ENCODE peak calls at places on chromosomes 7 and 10, in ten cellular contexts. One of them, this sample, is unnamed.

GRCh38 chr7:112452102-112452888 is 2.0 kb downstream of the IFRD1 start:
- DNase-seq in CD8-positive, alpha-beta T cell: no peak
- DNase-seq in stimulated activated effector memory CD8-positive, alpha-beta T cell treated with anti-CD3 and anti-CD28 coated beads, Interleukin-12 subunit alpha, Interleukin-12 subunit beta, amount 100 ng/mL, for 72 hours: no peak
- DNase-seq in activated naive CD4-positive, alpha-beta T cell treated with anti-CD3 and anti-CD28 coated beads, Interleukin-2, amount 10 ng/mL, durations not matched to agents 7 days and 5 days: no peak
- DNase-seq in H7: no peak
- DNase-seq in non-pigmented ciliary epithelial cell: no peak
- DNase-seq in fibroblast of the aortic adventitia: peak
- DNase-seq in glomerular endothelial cell: no peak
- DNase-seq in nephron progenitor cell: peak
- DNase-seq in endodermal cell: peak
- DNase-seq in this sample: no peak

GRCh38 chr7:500521-501420 is 18.9 kb downstream of the PDGFA start:
- DNase-seq in CD8-positive, alpha-beta T cell: no peak
- DNase-seq in stimulated activated effector memory CD8-positive, alpha-beta T cell treated with anti-CD3 and anti-CD28 coated beads, Interleukin-12 subunit alpha, Interleukin-12 subunit beta, amount 100 ng/mL, for 72 hours: no peak
- DNase-seq in activated naive CD4-positive, alpha-beta T cell treated with anti-CD3 and anti-CD28 coated beads, Interleukin-2, amount 10 ng/mL, durations not matched to agents 7 days and 5 days: no peak
- DNase-seq in H7: no peak
- DNase-seq in non-pigmented ciliary epithelial cell: no peak
- DNase-seq in fibroblast of the aortic adventitia: no peak
- DNase-seq in glomerular endothelial cell: no peak
- DNase-seq in nephron progenitor cell: no peak
- DNase-seq in endodermal cell: no peak
- DNase-seq in this sample: no peak

GRCh38 chr10:70191906-70192305 is 21.6 kb upstream of the SAR1A start:
- DNase-seq in CD8-positive, alpha-beta T cell: no peak
- DNase-seq in stimulated activated effector memory CD8-positive, alpha-beta T cell treated with anti-CD3 and anti-CD28 coated beads, Interleukin-12 subunit alpha, Interleukin-12 subunit beta, amount 100 ng/mL, for 72 hours: no peak
- DNase-seq in activated naive CD4-positive, alpha-beta T cell treated with anti-CD3 and anti-CD28 coated beads, Interleukin-2, amount 10 ng/mL, durations not matched to agents 7 days and 5 days: no peak
- DNase-seq in H7: no peak
- DNase-seq in non-pigmented ciliary epithelial cell: peak
- DNase-seq in fibroblast of the aortic adventitia: peak
- DNase-seq in glomerular endothelial cell: no peak
- DNase-seq in nephron progenitor cell: no peak
- DNase-seq in endodermal cell: no peak
- DNase-seq in this sample: no peak

GRCh38 chr7:56107954-56108258 is 1.6 kb upstream of the CHCHD2 start:
- DNase-seq in CD8-positive, alpha-beta T cell: no peak
- DNase-seq in stimulated activated effector memory CD8-positive, alpha-beta T cell treated with anti-CD3 and anti-CD28 coated beads, Interleukin-12 subunit alpha, Interleukin-12 subunit beta, amount 100 ng/mL, for 72 hours: no peak
- DNase-seq in activated naive CD4-positive, alpha-beta T cell treated with anti-CD3 and anti-CD28 coated beads, Interleukin-2, amount 10 ng/mL, durations not matched to agents 7 days and 5 days: no peak
- DNase-seq in H7: no peak
- DNase-seq in non-pigmented ciliary epithelial cell: no peak
- DNase-seq in fibroblast of the aortic adventitia: no peak
- DNase-seq in glomerular endothelial cell: no peak
- DNase-seq in nephron progenitor cell: no peak
- DNase-seq in endodermal cell: no peak
- DNase-seq in this sample: no peak

GRCh38 chr7:82247814-82248433 is 195.7 kb downstream of the CACNA2D1 start:
- DNase-seq in CD8-positive, alpha-beta T cell: no peak
- DNase-seq in stimulated activated effector memory CD8-positive, alpha-beta T cell treated with anti-CD3 and anti-CD28 coated beads, Interleukin-12 subunit alpha, Interleukin-12 subunit beta, amount 100 ng/mL, for 72 hours: no peak
- DNase-seq in activated naive CD4-positive, alpha-beta T cell treated with anti-CD3 and anti-CD28 coated beads, Interleukin-2, amount 10 ng/mL, durations not matched to agents 7 days and 5 days: no peak
- DNase-seq in H7: peak
- DNase-seq in non-pigmented ciliary epithelial cell: no peak
- DNase-seq in fibroblast of the aortic adventitia: peak
- DNase-seq in glomerular endothelial cell: no peak
- DNase-seq in nephron progenitor cell: no peak
- DNase-seq in endodermal cell: no peak
- DNase-seq in this sample: no peak

GRCh38 chr10:90985301-90985700 is 64.4 kb upstream of the ANKRD1 start:
- DNase-seq in CD8-positive, alpha-beta T cell: no peak
- DNase-seq in stimulated activated effector memory CD8-positive, alpha-beta T cell treated with anti-CD3 and anti-CD28 coated beads, Interleukin-12 subunit alpha, Interleukin-12 subunit beta, amount 100 ng/mL, for 72 hours: no peak
- DNase-seq in activated naive CD4-positive, alpha-beta T cell treated with anti-CD3 and anti-CD28 coated beads, Interleukin-2, amount 10 ng/mL, durations not matched to agents 7 days and 5 days: no peak
- DNase-seq in H7: no peak
- DNase-seq in non-pigmented ciliary epithelial cell: no peak
- DNase-seq in fibroblast of the aortic adventitia: no peak
- DNase-seq in glomerular endothelial cell: no peak
- DNase-seq in nephron progenitor cell: no peak
- DNase-seq in endodermal cell: no peak
- DNase-seq in this sample: no peak

GRCh38 chr10:13162013-13162364 is 631 bp downstream of the MCM10 start:
- DNase-seq in CD8-positive, alpha-beta T cell: no peak
- DNase-seq in stimulated activated effector memory CD8-positive, alpha-beta T cell treated with anti-CD3 and anti-CD28 coated beads, Interleukin-12 subunit alpha, Interleukin-12 subunit beta, amount 100 ng/mL, for 72 hours: no peak
- DNase-seq in activated naive CD4-positive, alpha-beta T cell treated with anti-CD3 and anti-CD28 coated beads, Interleukin-2, amount 10 ng/mL, durations not matched to agents 7 days and 5 days: no peak
- DNase-seq in H7: peak
- DNase-seq in non-pigmented ciliary epithelial cell: no peak
- DNase-seq in fibroblast of the aortic adventitia: no peak
- DNase-seq in glomerular endothelial cell: no peak
- DNase-seq in nephron progenitor cell: peak
- DNase-seq in endodermal cell: no peak
- DNase-seq in this sample: no peak

GRCh38 chr7:66732439-66732838 is 8.1 kb upstream of the RABGEF1 start:
- DNase-seq in CD8-positive, alpha-beta T cell: no peak
- DNase-seq in stimulated activated effector memory CD8-positive, alpha-beta T cell treated with anti-CD3 and anti-CD28 coated beads, Interleukin-12 subunit alpha, Interleukin-12 subunit beta, amount 100 ng/mL, for 72 hours: no peak
- DNase-seq in activated naive CD4-positive, alpha-beta T cell treated with anti-CD3 and anti-CD28 coated beads, Interleukin-2, amount 10 ng/mL, durations not matched to agents 7 days and 5 days: no peak
- DNase-seq in H7: no peak
- DNase-seq in non-pigmented ciliary epithelial cell: no peak
- DNase-seq in fibroblast of the aortic adventitia: no peak
- DNase-seq in glomerular endothelial cell: no peak
- DNase-seq in nephron progenitor cell: no peak
- DNase-seq in endodermal cell: no peak
- DNase-seq in this sample: no peak

GRCh38 chr7:158783595-158783994 is 45.7 kb downstream of the ESYT2 start:
- DNase-seq in CD8-positive, alpha-beta T cell: no peak
- DNase-seq in stimulated activated effector memory CD8-positive, alpha-beta T cell treated with anti-CD3 and anti-CD28 coated beads, Interleukin-12 subunit alpha, Interleukin-12 subunit beta, amount 100 ng/mL, for 72 hours: no peak
- DNase-seq in activated naive CD4-positive, alpha-beta T cell treated with anti-CD3 and anti-CD28 coated beads, Interleukin-2, amount 10 ng/mL, durations not matched to agents 7 days and 5 days: peak
- DNase-seq in H7: no peak
- DNase-seq in non-pigmented ciliary epithelial cell: no peak
- DNase-seq in fibroblast of the aortic adventitia: no peak
- DNase-seq in glomerular endothelial cell: no peak
- DNase-seq in nephron progenitor cell: no peak
- DNase-seq in endodermal cell: no peak
- DNase-seq in this sample: no peak

GRCh38 chr7:129066290-129067131 is 11.6 kb upstream of the TNPO3 start:
- DNase-seq in CD8-positive, alpha-beta T cell: no peak
- DNase-seq in stimulated activated effector memory CD8-positive, alpha-beta T cell treated with anti-CD3 and anti-CD28 coated beads, Interleukin-12 subunit alpha, Interleukin-12 subunit beta, amount 100 ng/mL, for 72 hours: no peak
- DNase-seq in activated naive CD4-positive, alpha-beta T cell treated with anti-CD3 and anti-CD28 coated beads, Interleukin-2, amount 10 ng/mL, durations not matched to agents 7 days and 5 days: no peak
- DNase-seq in H7: peak
- DNase-seq in non-pigmented ciliary epithelial cell: no peak
- DNase-seq in fibroblast of the aortic adventitia: peak
- DNase-seq in glomerular endothelial cell: no peak
- DNase-seq in nephron progenitor cell: peak
- DNase-seq in endodermal cell: peak
- DNase-seq in this sample: no peak

GRCh38 chr10:129673292-129673691 is 206.3 kb downstream of the MGMT start:
- DNase-seq in CD8-positive, alpha-beta T cell: no peak
- DNase-seq in stimulated activated effector memory CD8-positive, alpha-beta T cell treated with anti-CD3 and anti-CD28 coated beads, Interleukin-12 subunit alpha, Interleukin-12 subunit beta, amount 100 ng/mL, for 72 hours: no peak
- DNase-seq in activated naive CD4-positive, alpha-beta T cell treated with anti-CD3 and anti-CD28 coated beads, Interleukin-2, amount 10 ng/mL, durations not matched to agents 7 days and 5 days: no peak
- DNase-seq in H7: no peak
- DNase-seq in non-pigmented ciliary epithelial cell: no peak
- DNase-seq in fibroblast of the aortic adventitia: no peak
- DNase-seq in glomerular endothelial cell: no peak
- DNase-seq in nephron progenitor cell: no peak
- DNase-seq in endodermal cell: no peak
- DNase-seq in this sample: no peak

GRCh38 chr10:28722065-28722803 is 44.9 kb downstream of the BAMBI start:
- DNase-seq in CD8-positive, alpha-beta T cell: no peak
- DNase-seq in stimulated activated effector memory CD8-positive, alpha-beta T cell treated with anti-CD3 and anti-CD28 coated beads, Interleukin-12 subunit alpha, Interleukin-12 subunit beta, amount 100 ng/mL, for 72 hours: no peak
- DNase-seq in activated naive CD4-positive, alpha-beta T cell treated with anti-CD3 and anti-CD28 coated beads, Interleukin-2, amount 10 ng/mL, durations not matched to agents 7 days and 5 days: no peak
- DNase-seq in H7: peak
- DNase-seq in non-pigmented ciliary epithelial cell: no peak
- DNase-seq in fibroblast of the aortic adventitia: peak
- DNase-seq in glomerular endothelial cell: no peak
- DNase-seq in nephron progenitor cell: peak
- DNase-seq in endodermal cell: peak
- DNase-seq in this sample: no peak

GRCh38 chr7:128363261-128363721 is 1.8 kb upstream of the PRRT4 start:
- DNase-seq in CD8-positive, alpha-beta T cell: no peak
- DNase-seq in stimulated activated effector memory CD8-positive, alpha-beta T cell treated with anti-CD3 and anti-CD28 coated beads, Interleukin-12 subunit alpha, Interleukin-12 subunit beta, amount 100 ng/mL, for 72 hours: no peak
- DNase-seq in activated naive CD4-positive, alpha-beta T cell treated with anti-CD3 and anti-CD28 coated beads, Interleukin-2, amount 10 ng/mL, durations not matched to agents 7 days and 5 days: no peak
- DNase-seq in H7: no peak
- DNase-seq in non-pigmented ciliary epithelial cell: no peak
- DNase-seq in fibroblast of the aortic adventitia: no peak
- DNase-seq in glomerular endothelial cell: no peak
- DNase-seq in nephron progenitor cell: no peak
- DNase-seq in endodermal cell: no peak
- DNase-seq in this sample: no peak

GRCh38 chr7:135174941-135175340 is 4.4 kb upstream of the CYREN start:
- DNase-seq in CD8-positive, alpha-beta T cell: no peak
- DNase-seq in stimulated activated effector memory CD8-positive, alpha-beta T cell treated with anti-CD3 and anti-CD28 coated beads, Interleukin-12 subunit alpha, Interleukin-12 subunit beta, amount 100 ng/mL, for 72 hours: no peak
- DNase-seq in activated naive CD4-positive, alpha-beta T cell treated with anti-CD3 and anti-CD28 coated beads, Interleukin-2, amount 10 ng/mL, durations not matched to agents 7 days and 5 days: no peak
- DNase-seq in H7: no peak
- DNase-seq in non-pigmented ciliary epithelial cell: no peak
- DNase-seq in fibroblast of the aortic adventitia: no peak
- DNase-seq in glomerular endothelial cell: no peak
- DNase-seq in nephron progenitor cell: no peak
- DNase-seq in endodermal cell: no peak
- DNase-seq in this sample: no peak

GRCh38 chr10:67722113-67722512 is 26.1 kb upstream of the CTNNA3 start:
- DNase-seq in CD8-positive, alpha-beta T cell: no peak
- DNase-seq in stimulated activated effector memory CD8-positive, alpha-beta T cell treated with anti-CD3 and anti-CD28 coated beads, Interleukin-12 subunit alpha, Interleukin-12 subunit beta, amount 100 ng/mL, for 72 hours: no peak
- DNase-seq in activated naive CD4-positive, alpha-beta T cell treated with anti-CD3 and anti-CD28 coated beads, Interleukin-2, amount 10 ng/mL, durations not matched to agents 7 days and 5 days: no peak
- DNase-seq in H7: no peak
- DNase-seq in non-pigmented ciliary epithelial cell: no peak
- DNase-seq in fibroblast of the aortic adventitia: no peak
- DNase-seq in glomerular endothelial cell: no peak
- DNase-seq in nephron progenitor cell: no peak
- DNase-seq in endodermal cell: no peak
- DNase-seq in this sample: no peak

GRCh38 chr7:40584667-40585433 is 450.0 kb downstream of the SUGCT start:
- DNase-seq in CD8-positive, alpha-beta T cell: no peak
- DNase-seq in stimulated activated effector memory CD8-positive, alpha-beta T cell treated with anti-CD3 and anti-CD28 coated beads, Interleukin-12 subunit alpha, Interleukin-12 subunit beta, amount 100 ng/mL, for 72 hours: no peak
- DNase-seq in activated naive CD4-positive, alpha-beta T cell treated with anti-CD3 and anti-CD28 coated beads, Interleukin-2, amount 10 ng/mL, durations not matched to agents 7 days and 5 days: no peak
- DNase-seq in H7: no peak
- DNase-seq in non-pigmented ciliary epithelial cell: no peak
- DNase-seq in fibroblast of the aortic adventitia: no peak
- DNase-seq in glomerular endothelial cell: no peak
- DNase-seq in nephron progenitor cell: no peak
- DNase-seq in endodermal cell: no peak
- DNase-seq in this sample: no peak

GRCh38 chr7:102469972-102470825 is 5.4 kb downstream of the LRWD1 start:
- DNase-seq in CD8-positive, alpha-beta T cell: no peak
- DNase-seq in stimulated activated effector memory CD8-positive, alpha-beta T cell treated with anti-CD3 and anti-CD28 coated beads, Interleukin-12 subunit alpha, Interleukin-12 subunit beta, amount 100 ng/mL, for 72 hours: no peak
- DNase-seq in activated naive CD4-positive, alpha-beta T cell treated with anti-CD3 and anti-CD28 coated beads, Interleukin-2, amount 10 ng/mL, durations not matched to agents 7 days and 5 days: no peak
- DNase-seq in H7: no peak
- DNase-seq in non-pigmented ciliary epithelial cell: no peak
- DNase-seq in fibroblast of the aortic adventitia: no peak
- DNase-seq in glomerular endothelial cell: no peak
- DNase-seq in nephron progenitor cell: peak
- DNase-seq in endodermal cell: no peak
- DNase-seq in this sample: no peak

GRCh38 chr10:97335188-97335619 is 675 bp upstream of the FRAT2 start:
- DNase-seq in CD8-positive, alpha-beta T cell: no peak
- DNase-seq in stimulated activated effector memory CD8-positive, alpha-beta T cell treated with anti-CD3 and anti-CD28 coated beads, Interleukin-12 subunit alpha, Interleukin-12 subunit beta, amount 100 ng/mL, for 72 hours: no peak
- DNase-seq in activated naive CD4-positive, alpha-beta T cell treated with anti-CD3 and anti-CD28 coated beads, Interleukin-2, amount 10 ng/mL, durations not matched to agents 7 days and 5 days: peak
- DNase-seq in H7: peak
- DNase-seq in non-pigmented ciliary epithelial cell: no peak
- DNase-seq in fibroblast of the aortic adventitia: no peak
- DNase-seq in glomerular endothelial cell: no peak
- DNase-seq in nephron progenitor cell: peak
- DNase-seq in endodermal cell: peak
- DNase-seq in this sample: no peak

GRCh38 chr10:59435707-59436106 is 73.4 kb upstream of the FAM13C start:
- DNase-seq in CD8-positive, alpha-beta T cell: no peak
- DNase-seq in stimulated activated effector memory CD8-positive, alpha-beta T cell treated with anti-CD3 and anti-CD28 coated beads, Interleukin-12 subunit alpha, Interleukin-12 subunit beta, amount 100 ng/mL, for 72 hours: no peak
- DNase-seq in activated naive CD4-positive, alpha-beta T cell treated with anti-CD3 and anti-CD28 coated beads, Interleukin-2, amount 10 ng/mL, durations not matched to agents 7 days and 5 days: no peak
- DNase-seq in H7: no peak
- DNase-seq in non-pigmented ciliary epithelial cell: no peak
- DNase-seq in fibroblast of the aortic adventitia: peak
- DNase-seq in glomerular endothelial cell: no peak
- DNase-seq in nephron progenitor cell: no peak
- DNase-seq in endodermal cell: peak
- DNase-seq in this sample: no peak

GRCh38 chr10:43082087-43082486 is 5.2 kb downstream of the RET start:
- DNase-seq in CD8-positive, alpha-beta T cell: no peak
- DNase-seq in stimulated activated effector memory CD8-positive, alpha-beta T cell treated with anti-CD3 and anti-CD28 coated beads, Interleukin-12 subunit alpha, Interleukin-12 subunit beta, amount 100 ng/mL, for 72 hours: no peak
- DNase-seq in activated naive CD4-positive, alpha-beta T cell treated with anti-CD3 and anti-CD28 coated beads, Interleukin-2, amount 10 ng/mL, durations not matched to agents 7 days and 5 days: no peak
- DNase-seq in H7: no peak
- DNase-seq in non-pigmented ciliary epithelial cell: no peak
- DNase-seq in fibroblast of the aortic adventitia: no peak
- DNase-seq in glomerular endothelial cell: no peak
- DNase-seq in nephron progenitor cell: no peak
- DNase-seq in endodermal cell: no peak
- DNase-seq in this sample: no peak

GRCh38 chr10:130230036-130230435 is 93.8 kb downstream of the GLRX3 start:
- DNase-seq in CD8-positive, alpha-beta T cell: peak
- DNase-seq in stimulated activated effector memory CD8-positive, alpha-beta T cell treated with anti-CD3 and anti-CD28 coated beads, Interleukin-12 subunit alpha, Interleukin-12 subunit beta, amount 100 ng/mL, for 72 hours: no peak
- DNase-seq in activated naive CD4-positive, alpha-beta T cell treated with anti-CD3 and anti-CD28 coated beads, Interleukin-2, amount 10 ng/mL, durations not matched to agents 7 days and 5 days: no peak
- DNase-seq in H7: no peak
- DNase-seq in non-pigmented ciliary epithelial cell: no peak
- DNase-seq in fibroblast of the aortic adventitia: no peak
- DNase-seq in glomerular endothelial cell: no peak
- DNase-seq in nephron progenitor cell: no peak
- DNase-seq in endodermal cell: peak
- DNase-seq in this sample: no peak

GRCh38 chr7:103150192-103150591 is 1.3 kb upstream of the NAPEPLD start:
- DNase-seq in CD8-positive, alpha-beta T cell: no peak
- DNase-seq in stimulated activated effector memory CD8-positive, alpha-beta T cell treated with anti-CD3 and anti-CD28 coated beads, Interleukin-12 subunit alpha, Interleukin-12 subunit beta, amount 100 ng/mL, for 72 hours: no peak
- DNase-seq in activated naive CD4-positive, alpha-beta T cell treated with anti-CD3 and anti-CD28 coated beads, Interleukin-2, amount 10 ng/mL, durations not matched to agents 7 days and 5 days: no peak
- DNase-seq in H7: no peak
- DNase-seq in non-pigmented ciliary epithelial cell: no peak
- DNase-seq in fibroblast of the aortic adventitia: no peak
- DNase-seq in glomerular endothelial cell: no peak
- DNase-seq in nephron progenitor cell: no peak
- DNase-seq in endodermal cell: no peak
- DNase-seq in this sample: no peak

GRCh38 chr10:103502849-103503660 is 9.6 kb downstream of the NEURL1 start:
- DNase-seq in CD8-positive, alpha-beta T cell: no peak
- DNase-seq in stimulated activated effector memory CD8-positive, alpha-beta T cell treated with anti-CD3 and anti-CD28 coated beads, Interleukin-12 subunit alpha, Interleukin-12 subunit beta, amount 100 ng/mL, for 72 hours: no peak
- DNase-seq in activated naive CD4-positive, alpha-beta T cell treated with anti-CD3 and anti-CD28 coated beads, Interleukin-2, amount 10 ng/mL, durations not matched to agents 7 days and 5 days: no peak
- DNase-seq in H7: no peak
- DNase-seq in non-pigmented ciliary epithelial cell: no peak
- DNase-seq in fibroblast of the aortic adventitia: no peak
- DNase-seq in glomerular endothelial cell: no peak
- DNase-seq in nephron progenitor cell: no peak
- DNase-seq in endodermal cell: peak
- DNase-seq in this sample: no peak

GRCh38 chr7:24573008-24573553 is at the start of gene PALS2:
- DNase-seq in CD8-positive, alpha-beta T cell: peak
- DNase-seq in stimulated activated effector memory CD8-positive, alpha-beta T cell treated with anti-CD3 and anti-CD28 coated beads, Interleukin-12 subunit alpha, Interleukin-12 subunit beta, amount 100 ng/mL, for 72 hours: peak
- DNase-seq in activated naive CD4-positive, alpha-beta T cell treated with anti-CD3 and anti-CD28 coated beads, Interleukin-2, amount 10 ng/mL, durations not matched to agents 7 days and 5 days: peak
- DNase-seq in H7: peak
- DNase-seq in non-pigmented ciliary epithelial cell: no peak
- DNase-seq in fibroblast of the aortic adventitia: peak
- DNase-seq in glomerular endothelial cell: no peak
- DNase-seq in nephron progenitor cell: peak
- DNase-seq in endodermal cell: peak
- DNase-seq in this sample: peak

GRCh38 chr7:138898255-138898654 is 82.9 kb downstream of the KIAA1549 start:
- DNase-seq in CD8-positive, alpha-beta T cell: peak
- DNase-seq in stimulated activated effector memory CD8-positive, alpha-beta T cell treated with anti-CD3 and anti-CD28 coated beads, Interleukin-12 subunit alpha, Interleukin-12 subunit beta, amount 100 ng/mL, for 72 hours: no peak
- DNase-seq in activated naive CD4-positive, alpha-beta T cell treated with anti-CD3 and anti-CD28 coated beads, Interleukin-2, amount 10 ng/mL, durations not matched to agents 7 days and 5 days: peak
- DNase-seq in H7: no peak
- DNase-seq in non-pigmented ciliary epithelial cell: no peak
- DNase-seq in fibroblast of the aortic adventitia: no peak
- DNase-seq in glomerular endothelial cell: no peak
- DNase-seq in nephron progenitor cell: no peak
- DNase-seq in endodermal cell: no peak
- DNase-seq in this sample: no peak

GRCh38 chr7:2149672-2150444 is 82.9 kb downstream of the MAD1L1 start:
- DNase-seq in CD8-positive, alpha-beta T cell: no peak
- DNase-seq in stimulated activated effector memory CD8-positive, alpha-beta T cell treated with anti-CD3 and anti-CD28 coated beads, Interleukin-12 subunit alpha, Interleukin-12 subunit beta, amount 100 ng/mL, for 72 hours: no peak
- DNase-seq in activated naive CD4-positive, alpha-beta T cell treated with anti-CD3 and anti-CD28 coated beads, Interleukin-2, amount 10 ng/mL, durations not matched to agents 7 days and 5 days: no peak
- DNase-seq in H7: no peak
- DNase-seq in non-pigmented ciliary epithelial cell: no peak
- DNase-seq in fibroblast of the aortic adventitia: no peak
- DNase-seq in glomerular endothelial cell: no peak
- DNase-seq in nephron progenitor cell: no peak
- DNase-seq in endodermal cell: no peak
- DNase-seq in this sample: no peak

GRCh38 chr7:4189151-4189570 is 492.9 kb upstream of the FOXK1 start:
- DNase-seq in CD8-positive, alpha-beta T cell: no peak
- DNase-seq in stimulated activated effector memory CD8-positive, alpha-beta T cell treated with anti-CD3 and anti-CD28 coated beads, Interleukin-12 subunit alpha, Interleukin-12 subunit beta, amount 100 ng/mL, for 72 hours: no peak
- DNase-seq in activated naive CD4-positive, alpha-beta T cell treated with anti-CD3 and anti-CD28 coated beads, Interleukin-2, amount 10 ng/mL, durations not matched to agents 7 days and 5 days: no peak
- DNase-seq in H7: no peak
- DNase-seq in non-pigmented ciliary epithelial cell: no peak
- DNase-seq in fibroblast of the aortic adventitia: no peak
- DNase-seq in glomerular endothelial cell: no peak
- DNase-seq in nephron progenitor cell: peak
- DNase-seq in endodermal cell: no peak
- DNase-seq in this sample: no peak

GRCh38 chr10:99539120-99539519 is 6.4 kb downstream of the NKX2-3 start:
- DNase-seq in CD8-positive, alpha-beta T cell: no peak
- DNase-seq in stimulated activated effector memory CD8-positive, alpha-beta T cell treated with anti-CD3 and anti-CD28 coated beads, Interleukin-12 subunit alpha, Interleukin-12 subunit beta, amount 100 ng/mL, for 72 hours: no peak
- DNase-seq in activated naive CD4-positive, alpha-beta T cell treated with anti-CD3 and anti-CD28 coated beads, Interleukin-2, amount 10 ng/mL, durations not matched to agents 7 days and 5 days: no peak
- DNase-seq in H7: peak
- DNase-seq in non-pigmented ciliary epithelial cell: no peak
- DNase-seq in fibroblast of the aortic adventitia: no peak
- DNase-seq in glomerular endothelial cell: no peak
- DNase-seq in nephron progenitor cell: no peak
- DNase-seq in endodermal cell: peak
- DNase-seq in this sample: no peak

This sample was measured in immature natural killer cell.